ENCODE peak calls at places on chromosomes 7 and 10, in eight cellular contexts. M is NCI-H1092; C is GM06990; Z is stimulated activated CD8-positive, alpha-beta memory T cell treated with anti-CD3 and anti-CD28 coated beads, Interleukin-4, amount 100 ng/mL, for 24 hours; J is NCI-H1694 treated with DMSO at 0.1 percent for 48 hours; A is HT1080; Y is ovary; N is GM03348. W is an unnamed sample.

GRCh38 chr7:82527831-82528230 is 84.3 kb upstream of the CACNA2D1 start:
- DNase-seq in Y (no peak), M (no peak), C (no peak), Z (no peak), N (no peak), A (peak; percentile 41), J (no peak), W (no peak)

GRCh38 chr10:78314651-78315050 is 281.0 kb downstream of the RPS24 start:
- DNase-seq in A (no peak), Z (no peak), N (no peak), J (no peak), Y (no peak), C (no peak), M (no peak), W (no peak)

GRCh38 chr7:126394406-126394805 is 858.3 kb downstream of the GRM8 start:
- DNase-seq in A (peak; percentile 8), J (no peak), Z (no peak), N (no peak), Y (no peak), C (no peak), M (no peak), W (no peak)

GRCh38 chr7:106126170-106126938 is 14.2 kb upstream of the SYPL1 start:
- DNase-seq in Y (no peak), M (no peak), C (no peak), Z (no peak), J (no peak), N (no peak), A (peak; percentile 82), W (no peak)

GRCh38 chr7:12358694-12359093 is 45.0 kb downstream of the VWDE start:
- DNase-seq in Y (no peak), A (no peak), J (no peak), Z (no peak), C (no peak), N (no peak), M (no peak), W (no peak)

GRCh38 chr10:16904619-16905018 is 87.4 kb upstream of the RSU1 start:
- DNase-seq in M (no peak), Y (no peak), Z (no peak), J (no peak), A (peak; percentile 75), N (peak; percentile 35), C (no peak), W (no peak)

GRCh38 chr7:1055491-1056005 is 11.2 kb downstream of the GPR146 start:
- DNase-seq in C (no peak), A (no peak), Z (no peak), J (no peak), Y (no peak), M (no peak), N (no peak), W (no peak)

GRCh38 chr7:73342645-73343044 is 14.7 kb downstream of the FKBP6 start:
- DNase-seq in Y (no peak), N (peak; percentile 76), Z (no peak), J (peak; percentile 39), C (no peak), A (peak; percentile 30), M (peak; percentile 30), W (no peak)

GRCh38 chr10:17001961-17002749 is 127.5 kb downstream of the CUBN start:
- DNase-seq in Y (peak; percentile 67), J (no peak), C (peak; percentile 23), M (no peak), A (peak; percentile 51), Z (no peak), N (peak; percentile 74), W (no peak)

GRCh38 chr10:24449334-24449740 is 240.4 kb downstream of the KIAA1217 start:
- DNase-seq in J (no peak), A (peak; percentile 40), N (peak; percentile 21), Z (no peak), C (peak; percentile 49), Y (no peak), M (no peak), W (no peak)

GRCh38 chr10:74841265-74841973 is 15.0 kb downstream of the KAT6B start:
- DNase-seq in Y (no peak), M (no peak), J (no peak), C (no peak), A (no peak), Z (no peak), N (no peak), W (no peak)

GRCh38 chr10:5511231-5511884 is 12.0 kb upstream of the CALML5 start:
- DNase-seq in M (no peak), Y (peak; percentile 23), N (no peak), A (no peak), C (no peak), Z (no peak), J (no peak), W (no peak)

GRCh38 chr7:47213276-47213675 is 368.6 kb downstream of the TNS3 start:
- DNase-seq in J (no peak), A (no peak), Y (no peak), M (no peak), C (no peak), Z (no peak), N (no peak), W (no peak)

GRCh38 chr7:76509931-76510877 is at the start of gene UPK3B:
- DNase-seq in J (no peak), M (no peak), N (peak; percentile 29), C (no peak), A (peak; percentile 9), Z (no peak), Y (no peak), W (no peak)

GRCh38 chr10:132886211-132887099 is 55.9 kb downstream of the CFAP46 start:
- DNase-seq in J (no peak), A (peak; percentile 28), Z (no peak), M (no peak), C (no peak), N (no peak), Y (peak; percentile 25), W (no peak)

GRCh38 chr10:114208351-114208750 is 29.2 kb downstream of the TDRD1 start:
- DNase-seq in A (no peak), C (no peak), J (no peak), Z (no peak), Y (no peak), N (no peak), M (no peak), W (no peak)

GRCh38 chr7:47596502-47597202 is 14.7 kb upstream of the TNS3 start:
- DNase-seq in Y (no peak), N (no peak), C (no peak), A (peak; percentile 30), J (peak; percentile 14), M (no peak), Z (no peak), W (no peak)

GRCh38 chr7:20199015-20199737 is 18.0 kb downstream of the MACC1 start:
- DNase-seq in M (peak; percentile 74), C (peak; percentile 68), A (peak; percentile 95), Y (no peak), J (no peak), N (peak; percentile 47), Z (no peak), W (no peak)

GRCh38 chr10:49089789-49090595 is 25.3 kb downstream of the VSTM4 start:
- DNase-seq in M (no peak), C (no peak), N (peak; percentile 35), Z (no peak), Y (peak; percentile 69), J (no peak), A (no peak), W (no peak)

GRCh38 chr10:16401416-16401815 is 35.4 kb upstream of the PTER start:
- DNase-seq in Y (no peak), M (no peak), N (no peak), A (no peak), C (no peak), J (no peak), Z (no peak), W (no peak)

GRCh38 chr10:93701903-93702277 is 502 bp downstream of the FRA10AC1 start:
- DNase-seq in C (no peak), M (no peak), A (no peak), Y (no peak), J (peak; percentile 15), Z (no peak), N (peak; percentile 49), W (no peak)

GRCh38 chr10:96720422-96721206 is at the start of gene PIK3AP1:
- DNase-seq in M (peak; percentile 35), Z (peak; percentile 24), A (no peak), Y (peak; percentile 70), J (peak; percentile 26), C (peak; percentile 88), N (peak; percentile 74), W (peak; percentile 82)

GRCh38 chr7:79664884-79665676 is 211.6 kb upstream of the MAGI2 start:
- DNase-seq in J (no peak), M (peak; percentile 4), A (no peak), Z (no peak), Y (no peak), N (no peak), C (no peak), W (no peak)

GRCh38 chr7:103528152-103528551 is 82.1 kb upstream of the SLC26A5 start:
- DNase-seq in N (no peak), A (no peak), M (no peak), Y (no peak), Z (no peak), J (no peak), C (no peak), W (no peak)

GRCh38 chr7:63114371-63114985 is 884.2 kb upstream of the ZNF722 start:
- DNase-seq in C (no peak), Y (no peak), J (no peak), M (no peak), N (no peak), A (no peak), Z (no peak), W (no peak)

GRCh38 chr7:16650266-16650665 is 4.3 kb downstream of the BZW2 start:
- DNase-seq in M (no peak), C (no peak), Z (no peak), J (no peak), Y (no peak), N (no peak), A (no peak), W (no peak)

GRCh38 chr10:5814110-5815107 is 1.2 kb upstream of the GDI2 start:
- DNase-seq in J (no peak), N (no peak), M (peak; percentile 46), Z (no peak), A (no peak), Y (no peak), C (no peak), W (no peak)

GRCh38 chr7:23230586-23231195 is 15.9 kb upstream of the GPNMB start:
- DNase-seq in J (no peak), Y (no peak), C (no peak), A (no peak), M (no peak), N (no peak), Z (no peak), W (no peak)

GRCh38 chr7:36809510-36809909 is 85.2 kb upstream of the AOAH start:
- DNase-seq in A (no peak), C (no peak), N (no peak), Z (no peak), M (no peak), J (no peak), Y (no peak), W (no peak)

GRCh38 chr7:30012757-30013156 is 13.7 kb downstream of the FKBP14 start:
- DNase-seq in Y (no peak), J (no peak), Z (no peak), A (no peak), C (no peak), N (no peak), M (no peak), W (no peak)

GRCh38 chr7:138948403-138948802 is 32.8 kb downstream of the KIAA1549 start:
- DNase-seq in M (no peak), Y (no peak), N (no peak), J (no peak), A (peak; percentile 8), C (no peak), Z (no peak), W (no peak)

GRCh38 chr7:23332881-23333612 is 33.9 kb downstream of the MALSU1 start:
- DNase-seq in J (no peak), Y (peak; percentile 45), Z (no peak), M (no peak), N (peak; percentile 13), A (no peak), C (no peak), W (no peak)

W was measured in NK-92 treated with Interleukin-12 subunit alpha and Interleukin-12 subunit beta, amount 100 ng/mL, for 24 hours.